ENCODE peak calls at places on chromosomes 7 and 10, in six cellular contexts. D is Calu3, X is suprapubic skin, A is fibroblast of the aortic adventitia, T is esophagus squamous epithelium, Y is HFF-Myc. P is an unnamed sample.

GRCh38 chr7:157621131-157621681 is 284.4 kb downstream of the DNAJB6 start:
- DNase-seq in D (no peak), X (peak), A (no peak), T (no peak), Y (no peak), P (no peak)

GRCh38 chr10:21069929-21070363 is 172.8 kb upstream of the NEBL start:
- DNase-seq in D (no peak), X (no peak), A (no peak), T (no peak), Y (no peak), P (no peak)

GRCh38 chr10:11754620-11755019 is 12.4 kb downstream of the ECHDC3 start:
- DNase-seq in D (no peak), X (no peak), A (no peak), T (no peak), Y (no peak), P (no peak)

GRCh38 chr10:62093863-62094291 is 174.8 kb downstream of the RTKN2 start:
- DNase-seq in D (peak), X (no peak), A (peak), T (no peak), Y (peak), P (no peak)

GRCh38 chr10:116255931-116256748 is 16.9 kb downstream of the GFRA1 start:
- DNase-seq in D (no peak), X (no peak), A (no peak), T (no peak), Y (no peak), P (no peak)

GRCh38 chr7:128032605-128033235 is 1.5 kb upstream of the LRRC4 start:
- DNase-seq in D (no peak), X (no peak), A (no peak), T (no peak), Y (no peak), P (no peak)

GRCh38 chr7:55774327-55775050 is 88.1 kb downstream of the SEPTIN14 start:
- DNase-seq in D (peak), X (peak), A (no peak), T (no peak), Y (no peak), P (no peak)

GRCh38 chr10:77350711-77351119 is 286.9 kb downstream of the KCNMA1 start:
- DNase-seq in D (peak), X (no peak), A (peak), T (no peak), Y (peak), P (no peak)

GRCh38 chr7:112009081-112009480 is 197.1 kb downstream of the DOCK4 start:
- DNase-seq in D (no peak), X (no peak), A (peak), T (no peak), Y (peak), P (no peak)

GRCh38 chr10:122045212-122045611 is 56.2 kb downstream of the TACC2 start:
- DNase-seq in D (no peak), X (no peak), A (no peak), T (no peak), Y (no peak), P (no peak)

GRCh38 chr7:91287685-91288084 is 23.5 kb downstream of the FZD1 start:
- DNase-seq in D (no peak), X (no peak), A (peak), T (no peak), Y (no peak), P (no peak)

GRCh38 chr7:37310322-37311080 is 138.2 kb downstream of the ELMO1 start:
- DNase-seq in D (no peak), X (no peak), A (no peak), T (no peak), Y (no peak), P (no peak)

GRCh38 chr10:21020545-21020944 is 123.4 kb upstream of the NEBL start:
- DNase-seq in D (peak), X (no peak), A (no peak), T (no peak), Y (no peak), P (no peak)

GRCh38 chr10:688287-688620 is 1.2 kb downstream of the DIP2C start:
- DNase-seq in D (no peak), X (no peak), A (no peak), T (no peak), Y (no peak), P (no peak)

GRCh38 chr10:22712959-22713852 is 1.2 kb downstream of the PIP4K2A start:
- DNase-seq in D (peak), X (no peak), A (no peak), T (no peak), Y (no peak), P (no peak)

GRCh38 chr7:77674878-77675277 is 21.4 kb upstream of the RSBN1L start:
- DNase-seq in D (peak), X (no peak), A (peak), T (no peak), Y (no peak), P (no peak)

GRCh38 chr10:73875139-73875475 is 752 bp upstream of the CAMK2G start:
- DNase-seq in D (no peak), X (no peak), A (no peak), T (no peak), Y (no peak), P (no peak)

GRCh38 chr7:94374721-94375120 is 20.0 kb upstream of the COL1A2 start:
- DNase-seq in D (no peak), X (no peak), A (peak), T (no peak), Y (no peak), P (no peak)

DNA sequence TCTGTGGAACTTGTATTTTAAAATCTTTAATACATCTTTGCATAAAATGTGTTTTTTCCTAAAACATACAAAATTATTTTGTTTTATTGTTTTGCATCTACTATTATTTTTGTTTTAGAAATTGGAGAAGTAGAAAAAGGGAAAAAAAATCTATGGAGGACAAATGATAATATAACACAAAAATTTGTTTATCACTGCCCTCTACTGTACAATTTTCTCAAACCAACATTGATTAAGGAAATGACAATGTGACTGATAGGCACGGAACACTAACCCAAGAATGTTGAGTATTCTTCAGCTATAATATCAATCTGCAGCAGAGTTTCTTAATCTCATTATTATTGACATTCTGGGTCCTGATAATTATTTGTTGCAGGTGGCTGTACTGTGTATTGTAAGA is 9.5 kb upstream of the ING3 start:
- DNase-seq in D (no peak), X (no peak), A (peak), T (no peak), Y (no peak), P (no peak)
- TF ChIP-seq CTCF in D (no peak), X (no peak), A (no peak), T (peak), Y (no peak), P (peak)

GRCh38 chr7:66950763-66951162 is 29.7 kb downstream of the TMEM248 start:
- DNase-seq in D (no peak), X (no peak), A (no peak), T (no peak), Y (no peak), P (no peak)
- TF ChIP-seq CTCF in D (no peak), X (no peak), A (no peak), T (no peak), Y (no peak), P (peak)

GRCh38 chr7:96225251-96225650 is 96.6 kb downstream of the SLC25A13 start:
- DNase-seq in D (no peak), X (no peak), A (no peak), T (no peak), Y (no peak), P (no peak)

GRCh38 chr7:96228760-96229159 is 93.1 kb downstream of the SLC25A13 start:
- DNase-seq in D (no peak), X (no peak), A (no peak), T (no peak), Y (no peak), P (peak)

GRCh38 chr7:96221888-96222287 is 100.0 kb downstream of the SLC25A13 start:
- DNase-seq in D (no peak), X (no peak), A (no peak), T (no peak), Y (no peak), P (no peak)

GRCh38 chr7:96224073-96224472 is 97.8 kb downstream of the SLC25A13 start:
- DNase-seq in D (no peak), X (no peak), A (no peak), T (no peak), Y (no peak), P (no peak)

DNA sequence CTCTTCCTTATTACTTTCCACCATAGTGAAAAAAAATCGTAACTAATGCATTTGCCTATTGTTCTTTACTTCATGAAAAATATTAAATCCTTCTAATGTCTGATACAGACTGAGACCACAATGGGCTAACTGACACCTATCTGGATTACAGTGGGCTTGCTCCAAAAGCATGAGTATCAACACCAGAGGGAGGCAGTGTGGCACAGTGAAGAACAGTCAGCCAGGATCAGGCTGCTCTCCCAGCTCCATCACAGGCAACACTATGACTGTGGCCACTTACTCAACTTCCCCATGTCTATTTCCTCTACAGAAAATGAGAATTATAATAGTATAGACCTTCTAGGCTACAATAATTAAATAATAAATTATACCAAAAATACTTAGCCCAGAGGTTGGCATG is 97.2 kb downstream of the SLC25A13 start:
- DNase-seq in D (no peak), X (no peak), A (no peak), T (no peak), Y (no peak), P (no peak)
- TF ChIP-seq CTCF in D (no peak), X (no peak), A (peak), T (no peak), Y (peak), P (peak)

DNA sequence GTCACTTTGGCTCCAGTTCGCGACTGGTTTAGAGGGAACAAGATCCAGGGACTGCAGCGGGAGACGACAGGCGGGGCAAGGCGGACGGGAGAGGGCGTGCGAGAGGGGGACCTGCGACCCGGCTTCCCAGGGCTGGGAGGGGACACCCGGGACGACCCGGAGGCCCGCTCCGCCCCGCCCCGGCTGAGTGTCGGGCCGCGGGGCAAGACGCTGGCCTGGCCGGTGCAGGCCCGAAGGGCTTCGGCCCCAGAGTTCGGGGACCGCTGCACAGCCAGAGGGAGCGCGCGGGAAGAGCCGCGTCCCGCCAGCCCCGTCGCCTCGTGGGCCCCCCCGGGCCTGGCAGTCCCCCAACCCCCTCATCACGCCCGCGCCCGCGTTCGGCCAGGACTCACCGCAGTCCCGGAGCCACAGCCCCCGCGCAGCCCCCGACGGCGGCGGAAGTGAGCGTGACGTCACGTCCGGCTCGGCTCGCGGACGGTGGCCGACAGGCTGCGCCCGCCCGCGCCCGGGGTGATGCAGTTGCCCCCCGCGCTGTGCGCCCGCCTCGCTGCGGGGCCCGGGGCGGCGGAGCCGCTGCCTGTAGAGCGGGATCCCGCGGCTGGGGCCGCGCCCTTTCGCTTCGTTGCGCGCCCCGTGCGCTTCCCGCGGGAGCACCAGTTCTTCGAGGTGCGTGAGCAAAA is at the start of the genes TUBGCP2 and ZNF511:
- DNase-seq in D (peak), X (peak), A (peak), T (no peak), Y (no peak), P (peak)
- TF ChIP-seq CTCF in D (no peak), X (no peak), A (peak), T (peak), Y (peak), P (peak)

GRCh38 chr7:48088559-48089414 is at the start of gene UPP1:
- DNase-seq in D (peak), X (peak), A (peak), T (peak), Y (peak), P (no peak)

GRCh38 chr7:48085433-48085791 is 3.7 kb upstream of the UPP1 start:
- DNase-seq in D (no peak), X (no peak), A (no peak), T (no peak), Y (no peak), P (no peak)

GRCh38 chr7:48085942-48086341 is 3.1 kb upstream of the UPP1 start:
- DNase-seq in D (no peak), X (no peak), A (no peak), T (no peak), Y (no peak), P (no peak)

GRCh38 chr7:48089415-48089975 is 430 bp downstream of the UPP1 start:
- DNase-seq in D (peak), X (no peak), A (no peak), T (peak), Y (no peak), P (no peak)

GRCh38 chr7:48087349-48087748 is 1.7 kb upstream of the UPP1 start:
- DNase-seq in D (no peak), X (no peak), A (peak), T (no peak), Y (no peak), P (no peak)
- TF ChIP-seq CTCF in D (no peak), X (no peak), A (peak), T (no peak), Y (no peak), P (peak)

GRCh38 chr7:32914186-32914585 is 22.6 kb upstream of the KBTBD2 start:
- DNase-seq in D (no peak), X (no peak), A (no peak), T (no peak), Y (no peak), P (no peak)
- TF ChIP-seq CTCF in D (peak), X (no peak), A (peak), T (no peak), Y (peak), P (no peak)

GRCh38 chr10:17731331-17731730 is 20.7 kb upstream of the TMEM236 start:
- DNase-seq in D (no peak), X (no peak), A (no peak), T (no peak), Y (no peak), P (no peak)

GRCh38 chr10:17729630-17730029 is 22.4 kb upstream of the TMEM236 start:
- DNase-seq in D (no peak), X (no peak), A (no peak), T (no peak), Y (no peak), P (no peak)

GRCh38 chr10:17730667-17731066 is 21.3 kb upstream of the TMEM236 start:
- DNase-seq in D (no peak), X (no peak), A (peak), T (no peak), Y (no peak), P (no peak)

DNA sequence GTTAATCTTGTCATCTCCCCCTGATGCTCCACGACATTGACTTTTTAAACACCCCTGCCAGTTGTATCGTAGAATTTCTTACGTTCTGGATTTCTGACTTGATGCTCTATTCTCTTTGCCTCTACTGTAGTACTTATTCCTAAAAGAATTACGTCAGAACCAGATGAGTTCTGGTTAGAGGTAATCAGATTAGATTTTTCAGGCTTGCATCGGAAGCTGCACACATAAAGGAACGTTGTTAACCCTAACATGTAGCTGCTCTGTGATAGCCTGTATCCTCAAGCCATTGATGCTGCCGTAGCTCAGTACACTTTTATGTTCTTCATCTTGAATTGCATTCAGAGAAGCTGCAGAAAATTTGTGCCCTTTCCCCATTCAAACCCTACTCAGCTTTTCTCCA is 26.3 kb upstream of the TMEM236 start:
- DNase-seq in D (no peak), X (no peak), A (no peak), T (no peak), Y (no peak), P (no peak)
- TF ChIP-seq CTCF in D (no peak), X (no peak), A (no peak), T (no peak), Y (no peak), P (no peak)

P was measured in chondrocyte.